ENCODE peak calls at places on chromosome 7, in four cellular contexts. One of them, this sample, is unnamed.

GRCh38 chr7:55048221-55048859 is 29.5 kb downstream of the EGFR start:
- DNase-seq in cardiac fibroblast: no peak
- DNase-seq in stromal cell of bone marrow: no peak
- DNase-seq in AG20443: no peak
- DNase-seq in this sample: no peak

GRCh38 chr7:155761162-155761561 is 51.1 kb downstream of the SHH start:
- DNase-seq in cardiac fibroblast: no peak
- DNase-seq in stromal cell of bone marrow: no peak
- DNase-seq in AG20443: no peak
- DNase-seq in this sample: no peak

GRCh38 chr7:78220754-78221153 is 422.2 kb downstream of the PHTF2 start:
- DNase-seq in cardiac fibroblast: no peak
- DNase-seq in stromal cell of bone marrow: no peak
- DNase-seq in AG20443: no peak
- DNase-seq in this sample: no peak

GRCh38 chr7:131424219-131424822 is 96.6 kb downstream of the MKLN1 start:
- DNase-seq in cardiac fibroblast: peak
- DNase-seq in stromal cell of bone marrow: peak
- DNase-seq in AG20443: peak
- DNase-seq in this sample: peak

GRCh38 chr7:95971716-95972115 is 199.4 kb downstream of the DYNC1I1 start:
- DNase-seq in cardiac fibroblast: no peak
- DNase-seq in stromal cell of bone marrow: no peak
- DNase-seq in AG20443: no peak
- DNase-seq in this sample: no peak

GRCh38 chr7:38318803-38319416 is 45.5 kb upstream of the TARP start:
- DNase-seq in cardiac fibroblast: peak
- DNase-seq in stromal cell of bone marrow: peak
- DNase-seq in AG20443: peak
- DNase-seq in this sample: peak

GRCh38 chr7:2529161-2530075 is 9.8 kb downstream of the LFNG start:
- DNase-seq in cardiac fibroblast: peak
- DNase-seq in stromal cell of bone marrow: no peak
- DNase-seq in AG20443: peak
- DNase-seq in this sample: no peak

GRCh38 chr7:135741905-135742304 is 6.7 kb downstream of the FAM180A start:
- DNase-seq in cardiac fibroblast: peak
- DNase-seq in stromal cell of bone marrow: no peak
- DNase-seq in AG20443: no peak
- DNase-seq in this sample: no peak

GRCh38 chr7:84196007-84196551 is 1.5 kb upstream of the SEMA3A start:
- DNase-seq in cardiac fibroblast: peak
- DNase-seq in stromal cell of bone marrow: no peak
- DNase-seq in AG20443: peak
- DNase-seq in this sample: no peak

GRCh38 chr7:24457215-24457549 is 116.1 kb upstream of the PALS2 start:
- DNase-seq in cardiac fibroblast: no peak
- DNase-seq in stromal cell of bone marrow: no peak
- DNase-seq in AG20443: no peak
- DNase-seq in this sample: no peak

GRCh38 chr7:123649956-123650355 is 5.7 kb upstream of the LMOD2 start:
- DNase-seq in cardiac fibroblast: peak
- DNase-seq in stromal cell of bone marrow: no peak
- DNase-seq in AG20443: peak
- DNase-seq in this sample: no peak

GRCh38 chr7:149005427-149006344 is 22.6 kb downstream of the PDIA4 start:
- DNase-seq in cardiac fibroblast: peak
- DNase-seq in stromal cell of bone marrow: peak
- DNase-seq in AG20443: peak
- DNase-seq in this sample: peak

GRCh38 chr7:155589001-155589980 is 42.9 kb upstream of the CNPY1 start:
- DNase-seq in cardiac fibroblast: no peak
- DNase-seq in stromal cell of bone marrow: no peak
- DNase-seq in AG20443: no peak
- DNase-seq in this sample: no peak

GRCh38 chr7:135192914-135193536 is 18.3 kb downstream of the WDR91 start:
- DNase-seq in cardiac fibroblast: no peak
- DNase-seq in stromal cell of bone marrow: no peak
- DNase-seq in AG20443: no peak
- DNase-seq in this sample: no peak

GRCh38 chr7:128910569-128910945 is at the start of gene KCP:
- DNase-seq in cardiac fibroblast: no peak
- DNase-seq in stromal cell of bone marrow: no peak
- DNase-seq in AG20443: no peak
- DNase-seq in this sample: no peak